ENCODE peak calls at places on chromosomes 13 and 19, in five cellular contexts. J, E, T, B and O are unnamed samples.

GRCh38 chr13:26075498-26075897 is 23.7 kb upstream of the SHISA2 start:
- DNase-seq in J (peak; percentile 3), E (no peak), T (no peak), B (peak; percentile 26), O (peak; percentile 16)

GRCh38 chr13:98189841-98190505 is 12.9 kb upstream of the RNF113B start:
- DNase-seq in T (peak; percentile 55), E (peak; percentile 3), J (no peak), B (peak; percentile 39), O (no peak)

GRCh38 chr13:105159794-105160193 is 1375.7 kb downstream of the EFNB2 start:
- DNase-seq in T (no peak), E (no peak), B (no peak), J (no peak), O (no peak)

GRCh38 chr19:50173144-50173543 is 10.1 kb upstream of the IZUMO2 start:
- DNase-seq in B (peak; percentile 38), E (no peak), J (no peak), T (no peak), O (peak; percentile 40)

GRCh38 chr19:10290876-10291553 is 1.3 kb downstream of the ICAM5 start:
- DNase-seq in J (peak; percentile 71), T (no peak), B (peak; percentile 34), E (peak; percentile 70), O (peak; percentile 56)

GRCh38 chr13:32001769-32002168 is 29.8 kb upstream of the FRY start:
- DNase-seq in T (no peak), J (no peak), E (no peak), B (no peak), O (no peak)

GRCh38 chr13:108859202-108860012 is 230.0 kb downstream of the MYO16 start:
- DNase-seq in J (peak; percentile 24), T (no peak), E (no peak), B (peak; percentile 64), O (peak; percentile 30)

GRCh38 chr13:22837980-22838615 is 342.7 kb upstream of the SGCG start:
- DNase-seq in B (peak; percentile 23), E (no peak), J (no peak), T (no peak), O (no peak)

GRCh38 chr13:84445776-84446175 is 563.5 kb upstream of the SLITRK1 start:
- DNase-seq in T (no peak), J (peak; percentile 11), E (no peak), B (no peak), O (no peak)

GRCh38 chr13:42272115-42272756 is at the start of gene AKAP11:
- DNase-seq in B (peak; percentile 36), J (peak; percentile 63), T (peak; percentile 75), E (no peak), O (peak; percentile 18)

GRCh38 chr13:78131811-78132210 is 213.2 kb upstream of the EDNRB start:
- DNase-seq in J (peak; percentile 28), E (no peak), T (no peak), B (no peak), O (peak; percentile 6)

GRCh38 chr19:39162441-39163043 is 34.2 kb upstream of the NCCRP1 start:
- DNase-seq in J (no peak), T (no peak), E (no peak), B (no peak), O (no peak)

GRCh38 chr13:53131361-53131760 is 102.7 kb downstream of the OLFM4 start:
- DNase-seq in J (no peak), T (no peak), B (no peak), E (no peak), O (no peak)